ENCODE peak calls at places on chromosome 2, in ten cellular contexts. D is mucosa of descending colon, A is foreskin keratinocyte, I is IMR-90, H is type B pancreatic cell, Q is bronchial epithelial cell, C is tibial nerve, V is PC-3, N is fibroblast of lung, J is body of pancreas. M is an unnamed sample.

GRCh38 chr2:57181315-57182038 is 865.1 kb upstream of the VRK2 start:
- DNase-seq in J (no peak), Q (peak), I (peak), N (peak), C (no peak), A (peak), V (peak), D (no peak), H (no peak), M (peak)

GRCh38 chr2:126893606-126894005 is 5.1 kb upstream of the TEX51 start:
- DNase-seq in H (no peak), V (no peak), A (no peak), J (no peak), I (no peak), D (no peak), C (no peak), Q (no peak), N (no peak), M (no peak)

GRCh38 chr2:63034575-63034974 is 16.1 kb upstream of the OTX1 start:
- DNase-seq in V (no peak), N (no peak), Q (no peak), J (no peak), C (no peak), H (no peak), D (no peak), I (no peak), A (no peak), M (no peak)

GRCh38 chr2:219803294-219803693 is 175.9 kb downstream of the SLC4A3 start:
- DNase-seq in J (no peak), Q (peak), D (no peak), I (peak), V (peak), N (peak), A (no peak), C (no peak), H (no peak), M (peak)

GRCh38 chr2:127050803-127051115 is 56.2 kb downstream of the BIN1 start:
- DNase-seq in N (no peak), A (no peak), Q (no peak), J (no peak), I (no peak), V (no peak), C (no peak), H (no peak), D (peak), M (no peak)

GRCh38 chr2:63842149-63843061 is 709 bp downstream of the UGP2 start:
- DNase-seq in C (peak), J (peak), Q (peak), N (peak), D (peak), H (no peak), I (peak), A (peak), V (peak), M (peak)

GRCh38 chr2:241993386-241994005 is 124.0 kb downstream of the RTP5 start:
- DNase-seq in C (no peak), J (no peak), D (no peak), N (no peak), H (no peak), V (no peak), A (no peak), Q (no peak), I (no peak), M (no peak)

GRCh38 chr2:60533114-60534033 is 20.1 kb downstream of the BCL11A start:
- DNase-seq in H (no peak), D (no peak), J (no peak), Q (peak), V (peak), N (peak), A (no peak), I (peak), C (no peak), M (peak)

GRCh38 chr2:230684222-230685164 is 28.1 kb upstream of the CAB39 start:
- DNase-seq in Q (peak), I (peak), D (peak), A (peak), C (no peak), N (no peak), H (no peak), J (no peak), V (peak), M (peak)

GRCh38 chr2:124668161-124668560 is 643.1 kb downstream of the CNTNAP5 start:
- DNase-seq in J (no peak), C (no peak), A (no peak), V (no peak), I (peak), N (peak), Q (no peak), H (no peak), D (no peak), M (no peak)

GRCh38 chr2:8543412-8544167 is 138.3 kb upstream of the ID2 start:
- DNase-seq in A (no peak), H (no peak), N (peak), D (no peak), J (no peak), V (peak), I (peak), C (peak), Q (no peak), M (peak)

GRCh38 chr2:158618859-158619490 is 162.2 kb downstream of the PKP4 start:
- DNase-seq in V (peak), J (no peak), Q (peak), H (no peak), A (peak), D (no peak), C (no peak), N (no peak), I (peak), M (peak)

GRCh38 chr2:27158468-27158867 is 9.7 kb downstream of the TCF23 start:
- DNase-seq in A (no peak), D (no peak), V (no peak), C (no peak), H (no peak), Q (no peak), J (no peak), I (no peak), N (no peak), M (no peak)

GRCh38 chr2:31511376-31511775 is 69.4 kb downstream of the SRD5A2 start:
- DNase-seq in N (no peak), A (no peak), H (no peak), I (no peak), Q (no peak), C (no peak), D (no peak), J (no peak), V (no peak), M (no peak)

GRCh38 chr2:175176624-175177023 is 4.9 kb downstream of the ATP5MC3 start:
- DNase-seq in A (no peak), V (no peak), N (no peak), I (no peak), Q (no peak), D (no peak), C (no peak), J (no peak), H (no peak), M (no peak)

GRCh38 chr2:175181877-175182308 is 383 bp upstream of the ATP5MC3 start:
- DNase-seq in D (no peak), H (no peak), I (no peak), A (no peak), Q (no peak), N (no peak), J (no peak), C (no peak), V (no peak), M (no peak)

GRCh38 chr2:175180701-175181103 is 808 bp downstream of the ATP5MC3 start:
- DNase-seq in J (peak), H (no peak), C (no peak), Q (peak), V (peak), A (no peak), D (peak), N (peak), I (peak), M (peak)

GRCh38 chr2:175183674-175184073 is 2.2 kb upstream of the ATP5MC3 start:
- DNase-seq in A (no peak), N (no peak), J (no peak), H (no peak), Q (no peak), D (no peak), V (no peak), C (no peak), I (no peak), M (no peak)

DNA sequence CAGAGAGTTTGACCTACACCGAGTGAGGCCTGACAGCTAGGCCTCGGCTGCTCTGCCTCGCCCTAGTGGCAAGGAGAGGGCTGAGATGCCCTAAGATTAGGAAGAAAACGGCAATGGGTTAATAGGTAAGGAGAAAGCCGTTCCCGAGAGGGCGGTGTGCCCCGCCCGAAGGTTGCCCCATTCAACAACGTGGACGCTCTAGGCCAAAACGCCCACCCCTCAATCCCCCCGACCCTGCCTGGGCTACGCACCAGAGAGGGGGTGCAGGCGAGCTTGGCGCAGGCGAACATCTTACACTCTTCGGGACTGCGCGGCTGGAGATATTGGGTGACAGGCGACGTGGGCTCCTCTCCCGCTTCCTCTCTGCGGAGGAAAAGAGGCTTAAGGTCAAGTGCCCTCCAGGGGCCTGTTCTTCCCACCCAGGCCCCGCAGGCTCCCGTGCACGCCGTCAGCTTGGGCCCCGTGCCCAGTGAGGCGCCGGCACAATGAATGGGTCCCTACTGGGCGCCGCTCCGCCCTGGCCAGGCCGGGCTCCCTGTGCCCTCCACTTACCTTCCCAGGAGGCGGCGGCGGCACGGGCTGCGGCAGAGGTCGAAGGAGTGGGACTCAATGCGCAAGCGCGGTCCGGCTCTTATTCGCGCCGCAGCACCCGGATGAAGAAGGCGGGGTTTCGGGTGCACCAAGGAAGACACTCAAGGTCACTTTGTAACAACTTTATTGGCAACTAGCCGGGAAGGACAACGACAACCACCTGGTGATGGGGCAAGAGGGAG is at the start of gene ATP5MC3:
- DNase-seq in D (peak), Q (peak), N (peak), J (peak), I (peak), C (peak), V (peak), A (peak), H (peak), M (peak)
- TF ChIP-seq CTCF in D (no peak), Q (no peak), N (peak), J (peak), I (peak), C (peak), V (peak), A (peak), H (peak), M (peak)

DNA sequence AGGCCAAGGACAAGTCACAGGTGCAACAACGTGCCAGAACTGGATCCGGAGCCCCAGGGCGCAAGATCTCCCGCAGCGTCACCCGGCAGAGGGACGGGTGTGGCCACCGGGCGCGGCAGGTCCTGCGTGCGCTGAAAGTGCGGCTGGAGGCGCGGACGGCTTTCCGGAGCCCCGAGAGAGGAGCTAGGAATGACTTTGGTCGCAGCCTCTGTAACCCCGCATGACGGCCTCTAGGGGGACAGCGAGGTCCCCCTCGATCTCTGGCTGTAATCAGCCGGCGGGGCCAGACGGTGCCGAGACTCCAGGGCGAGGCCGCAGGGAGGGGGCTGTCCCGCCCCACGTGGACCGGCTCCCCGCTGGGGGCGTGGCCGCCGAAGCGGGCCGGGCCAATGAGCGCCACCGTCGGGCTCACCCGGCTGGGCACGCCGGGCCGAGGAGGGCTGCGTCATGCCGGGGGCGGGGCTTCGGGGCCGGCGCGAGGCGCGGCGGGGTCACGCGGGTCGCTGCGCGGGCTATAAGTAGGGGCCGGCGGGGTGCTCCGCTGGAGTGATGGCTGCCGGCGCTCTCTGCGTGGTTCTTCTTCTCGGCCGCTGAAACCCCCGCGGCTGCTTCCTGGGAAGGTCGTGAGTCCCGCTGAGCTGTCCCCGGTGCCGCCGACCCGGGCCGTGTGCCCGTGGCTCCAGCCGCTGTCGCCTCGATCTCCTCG is at the start of gene SLC20A1:
- DNase-seq in J (peak), D (peak), N (peak), A (peak), I (peak), H (peak), V (peak), C (peak), Q (peak), M (peak)
- TF ChIP-seq CTCF in J (peak), D (no peak), N (peak), A (peak), I (peak), H (peak), V (peak), C (peak), Q (peak), M (peak)

GRCh38 chr2:217837001-217837491 is 165.7 kb downstream of the TNS1 start:
- DNase-seq in V (peak), D (peak), I (no peak), C (peak), A (no peak), J (peak), N (peak), Q (no peak), H (no peak), M (peak)
- TF ChIP-seq CTCF in V (peak), D (no peak), I (no peak), C (peak), A (peak), J (peak), N (peak), Q (peak), H (peak), M (no peak)

DNA sequence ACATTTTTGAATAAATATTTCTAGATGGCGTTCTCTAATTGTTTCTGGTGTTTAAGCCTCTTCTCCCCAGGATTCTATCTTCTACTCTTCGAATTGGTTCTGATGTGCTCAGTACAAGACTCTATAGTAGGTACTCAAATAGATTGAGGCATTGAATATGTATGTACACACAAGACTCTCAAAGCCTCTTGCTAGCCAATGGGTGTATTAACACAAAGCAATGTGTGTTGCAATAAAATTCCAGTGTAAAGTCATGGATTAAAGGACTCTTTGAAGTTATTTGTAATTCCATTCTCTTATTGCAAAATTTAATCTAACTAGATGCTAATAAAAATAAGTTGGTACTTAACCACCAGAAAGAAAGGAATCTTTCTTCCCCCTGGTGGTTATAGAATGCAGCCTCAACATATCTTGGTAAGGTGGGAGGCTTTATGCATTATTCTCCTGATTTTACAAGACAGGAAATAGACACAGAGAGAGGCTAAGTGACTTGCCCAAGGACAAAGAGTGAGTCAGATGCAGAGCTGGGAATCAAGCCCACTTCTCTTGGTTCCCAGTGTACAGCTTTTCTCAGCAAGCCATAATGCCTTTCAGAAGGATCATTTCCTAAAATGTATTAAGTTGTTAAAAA is 18.1 kb downstream of the LRP1B start:
- DNase-seq in V (peak), Q (peak), C (no peak), H (no peak), A (peak), I (peak), D (no peak), J (no peak), N (peak), M (peak)
- TF ChIP-seq CTCF in V (peak), Q (no peak), C (no peak), H (peak), A (peak), I (no peak), D (no peak), J (no peak), N (peak), M (no peak)

GRCh38 chr2:139495851-139496250 is 715.7 kb upstream of the NXPH2 start:
- DNase-seq in H (no peak), D (no peak), N (no peak), I (no peak), J (no peak), V (no peak), C (no peak), A (no peak), Q (no peak), M (no peak)

DNA sequence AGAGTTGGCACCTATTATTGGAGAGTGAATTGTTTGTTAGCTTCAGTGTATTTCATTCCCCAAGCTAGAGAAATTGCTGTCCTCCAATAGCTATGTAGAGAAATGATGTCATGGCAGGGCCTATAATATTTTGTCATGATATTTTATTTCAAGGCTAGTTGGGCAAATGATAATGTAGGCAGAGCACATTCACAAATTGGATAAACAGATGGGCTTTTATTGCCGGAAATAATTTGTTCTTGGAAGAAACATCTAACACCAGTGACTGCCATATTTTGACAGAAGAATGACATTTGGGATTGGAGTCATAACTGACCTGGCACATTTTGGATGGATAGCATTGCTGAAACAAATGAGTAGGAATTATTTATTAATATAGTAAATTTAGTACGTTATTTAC is 712.1 kb upstream of the NXPH2 start:
- DNase-seq in H (no peak), A (no peak), D (no peak), Q (no peak), C (no peak), N (no peak), I (no peak), J (no peak), V (no peak), M (no peak)
- TF ChIP-seq CTCF in H (no peak), A (no peak), D (no peak), Q (no peak), C (no peak), N (no peak), I (no peak), J (no peak), V (no peak), M (no peak)

GRCh38 chr2:69911985-69912563 is 2.8 kb upstream of the MXD1 start:
- DNase-seq in J (no peak), A (no peak), H (no peak), Q (peak), D (no peak), I (peak), V (peak), N (peak), C (no peak), M (peak)

GRCh38 chr2:69917854-69918253 is 2.9 kb downstream of the MXD1 start:
- DNase-seq in N (peak), J (no peak), I (peak), C (no peak), Q (peak), V (peak), H (no peak), A (peak), D (no peak), M (peak)

GRCh38 chr2:69915050-69915945 is at the start of gene MXD1:
- DNase-seq in A (no peak), Q (no peak), V (peak), H (no peak), I (no peak), J (peak), D (no peak), N (no peak), C (no peak), M (no peak)

GRCh38 chr2:69916151-69916550 is 1.2 kb downstream of the MXD1 start:
- DNase-seq in V (peak), I (peak), J (no peak), H (no peak), Q (peak), N (no peak), C (no peak), A (no peak), D (no peak), M (no peak)

GRCh38 chr2:69914235-69915049 is 467 bp upstream of the MXD1 start:
- DNase-seq in D (peak), J (peak), A (peak), N (peak), I (peak), H (peak), C (peak), V (peak), Q (peak), M (peak)
- TF ChIP-seq CTCF in D (peak), J (no peak), A (peak), N (peak), I (no peak), H (no peak), C (peak), V (peak), Q (no peak), M (no peak)

GRCh38 chr2:108858894-108859293 is 72.3 kb downstream of the CCDC138 start:
- DNase-seq in J (no peak), A (no peak), C (no peak), H (no peak), N (no peak), D (no peak), V (peak), I (peak), Q (peak), M (no peak)

GRCh38 chr2:108852375-108852774 is 65.8 kb downstream of the CCDC138 start:
- DNase-seq in V (no peak), I (no peak), J (no peak), N (no peak), A (no peak), Q (no peak), D (no peak), H (no peak), C (no peak), M (no peak)

GRCh38 chr2:108853421-108853820 is 66.8 kb downstream of the CCDC138 start:
- DNase-seq in N (no peak), H (no peak), Q (no peak), I (peak), V (no peak), J (no peak), A (no peak), C (no peak), D (no peak), M (no peak)

GRCh38 chr2:108854484-108854883 is 67.9 kb downstream of the CCDC138 start:
- DNase-seq in Q (no peak), A (no peak), N (no peak), C (no peak), V (no peak), D (no peak), H (no peak), J (no peak), I (no peak), M (no peak)

GRCh38 chr2:108855194-108855593 is 68.6 kb downstream of the CCDC138 start:
- DNase-seq in J (no peak), H (no peak), A (peak), N (peak), Q (peak), C (no peak), I (peak), D (no peak), V (peak), M (peak)
- TF ChIP-seq CTCF in J (no peak), H (peak), A (peak), N (peak), Q (peak), C (no peak), I (peak), D (no peak), V (peak), M (peak)